ENCODE peak calls at places on chromosomes 11 and 22, in seven cellular contexts. Q, H, E, C, U, O and L are unnamed samples.

GRCh38 chr11:113773092-113773415 is 438 bp downstream of the ZW10 start:
- DNase-seq in Q (no peak), U (no peak), C (peak; percentile 48), E (no peak), H (peak; percentile 72), O (no peak), L (no peak)

GRCh38 chr11:6663794-6664478 is 8.3 kb upstream of the DCHS1 start:
- DNase-seq in H (no peak), U (no peak), Q (no peak), C (no peak), E (no peak), O (no peak), L (no peak)

GRCh38 chr11:57116654-57117053 is 65.1 kb upstream of the LRRC55 start:
- DNase-seq in U (no peak), O (no peak), H (peak; percentile 56), Q (peak; percentile 30), E (no peak), C (peak; percentile 68), L (no peak)

GRCh38 chr22:38792833-38793232 is 1.1 kb downstream of the DNAL4 start:
- DNase-seq in H (no peak), E (no peak), Q (no peak), C (peak; percentile 36), O (no peak), U (no peak), L (no peak)

GRCh38 chr11:67099841-67100324 is 19.2 kb upstream of the KDM2A start:
- DNase-seq in U (no peak), E (no peak), H (no peak), C (no peak), Q (no peak), O (no peak), L (no peak)

GRCh38 chr11:122082203-122082602 is 33.8 kb downstream of the BLID start:
- DNase-seq in U (no peak), C (no peak), E (no peak), O (no peak), H (no peak), Q (no peak), L (no peak)

GRCh38 chr11:8830641-8831040 is 80.3 kb upstream of the AKIP1 start:
- DNase-seq in U (no peak), H (no peak), C (no peak), O (no peak), Q (no peak), E (no peak), L (no peak)

GRCh38 chr11:6321961-6322362 is 1.7 kb upstream of the CAVIN3 start:
- DNase-seq in E (no peak), O (no peak), C (peak; percentile 60), Q (peak; percentile 36), H (peak; percentile 12), U (no peak), L (no peak)

GRCh38 chr11:115197433-115197832 is 306.8 kb downstream of the CADM1 start:
- DNase-seq in E (no peak), O (no peak), Q (no peak), C (no peak), H (no peak), U (no peak), L (no peak)

GRCh38 chr11:47359586-47359985 is 7.1 kb upstream of the MYBPC3 start:
- DNase-seq in E (no peak), H (no peak), Q (no peak), U (no peak), O (no peak), C (no peak), L (no peak)

GRCh38 chr11:118870396-118871343 is 13.0 kb upstream of the CXCR5 start:
- DNase-seq in E (no peak), U (no peak), C (peak; percentile 37), Q (no peak), O (no peak), H (no peak), L (peak; percentile 89)

GRCh38 chr11:76801205-76801604 is 18.0 kb downstream of the TSKU start:
- DNase-seq in Q (no peak), U (no peak), E (no peak), C (no peak), H (no peak), O (no peak), L (no peak)

GRCh38 chr11:9808943-9809342 is 145.1 kb downstream of the SWAP70 start:
- DNase-seq in O (no peak), Q (peak; percentile 73), U (no peak), H (no peak), E (no peak), C (no peak), L (no peak)

GRCh38 chr11:33594188-33594587 is 106.4 kb downstream of the C11orf91 start:
- DNase-seq in H (no peak), U (no peak), C (no peak), O (no peak), Q (no peak), E (no peak), L (no peak)

GRCh38 chr11:26143553-26144308 is 188.2 kb upstream of the ANO3 start:
- DNase-seq in O (no peak), C (no peak), H (peak; percentile 26), E (no peak), Q (no peak), U (no peak), L (no peak)

GRCh38 chr11:119315139-119316016 is 1.6 kb downstream of the MCAM start:
- DNase-seq in Q (peak; percentile 52), C (peak; percentile 45), H (peak; percentile 80), O (no peak), U (no peak), E (no peak), L (peak; percentile 82)

GRCh38 chr11:86145439-86146156 is 76.7 kb upstream of the PICALM start:
- DNase-seq in U (no peak), C (no peak), O (no peak), H (no peak), Q (no peak), E (no peak), L (no peak)

GRCh38 chr11:10476927-10477689 is 22.0 kb downstream of the AMPD3 start:
- DNase-seq in U (no peak), Q (no peak), O (no peak), E (no peak), H (no peak), C (no peak), L (no peak)

GRCh38 chr22:23376256-23376655 is 195.9 kb downstream of the BCR start:
- DNase-seq in E (no peak), Q (no peak), H (no peak), C (peak; percentile 31), U (no peak), O (no peak), L (no peak)

GRCh38 chr11:87255589-87255988 is 217.9 kb downstream of the TMEM135 start:
- DNase-seq in C (no peak), E (no peak), Q (no peak), O (no peak), H (no peak), U (no peak), L (no peak)

GRCh38 chr22:22364207-22364606 is 119.6 kb downstream of the VPREB1 start:
- DNase-seq in C (no peak), U (no peak), H (no peak), O (no peak), E (no peak), Q (no peak), L (no peak)

GRCh38 chr11:61129608-61130523 is 27.6 kb downstream of the CD5 start:
- DNase-seq in O (no peak), H (no peak), C (peak; percentile 93), Q (peak; percentile 93), U (peak; percentile 82), E (no peak), L (peak; percentile 38)